ENCODE peak calls at places on chromosomes 6 and 20, in eight cellular contexts. One of them, this sample, is unnamed.

GRCh38 chr6:42505377-42505702 is 53.6 kb upstream of the TRERF1 start:
- DNase-seq in GM20000: no peak
- DNase-seq in activated naive CD8-positive, alpha-beta T cell treated with anti-CD3 and anti-CD28 coated beads, Interleukin-2, amount 50 U/mL, for 24 hours: no peak
- DNase-seq in activated T-helper 9 cell treated with anti-CD3 and anti-CD28 coated beads, Interleukin-2, amount 50 U/mL, for 16 hours: no peak
- DNase-seq in lung microvascular endothelial cell: no peak
- DNase-seq in cardiac fibroblast: peak; percentile 36
- DNase-seq in LHCN-M2: peak; percentile 83
- DNase-seq in NCI-H774: no peak
- DNase-seq in this sample: peak; percentile 84

GRCh38 chr20:17969884-17970409 is 1.1 kb downstream of the MGME1 start:
- DNase-seq in GM20000: peak; percentile 63
- DNase-seq in activated naive CD8-positive, alpha-beta T cell treated with anti-CD3 and anti-CD28 coated beads, Interleukin-2, amount 50 U/mL, for 24 hours: peak; percentile 35
- DNase-seq in activated T-helper 9 cell treated with anti-CD3 and anti-CD28 coated beads, Interleukin-2, amount 50 U/mL, for 16 hours: no peak
- DNase-seq in lung microvascular endothelial cell: peak; percentile 46
- DNase-seq in cardiac fibroblast: peak; percentile 54
- DNase-seq in LHCN-M2: peak; percentile 91
- DNase-seq in NCI-H774: no peak
- DNase-seq in this sample: peak; percentile 48

GRCh38 chr6:82570083-82570482 is 206.5 kb downstream of the TPBG start:
- DNase-seq in GM20000: no peak
- DNase-seq in activated naive CD8-positive, alpha-beta T cell treated with anti-CD3 and anti-CD28 coated beads, Interleukin-2, amount 50 U/mL, for 24 hours: no peak
- DNase-seq in activated T-helper 9 cell treated with anti-CD3 and anti-CD28 coated beads, Interleukin-2, amount 50 U/mL, for 16 hours: no peak
- DNase-seq in lung microvascular endothelial cell: no peak
- DNase-seq in cardiac fibroblast: no peak
- DNase-seq in LHCN-M2: peak; percentile 31
- DNase-seq in NCI-H774: peak; percentile 95
- DNase-seq in this sample: no peak

GRCh38 chr6:72040106-72040505 is 153.8 kb downstream of the RIMS1 start:
- DNase-seq in GM20000: no peak
- DNase-seq in activated naive CD8-positive, alpha-beta T cell treated with anti-CD3 and anti-CD28 coated beads, Interleukin-2, amount 50 U/mL, for 24 hours: no peak
- DNase-seq in activated T-helper 9 cell treated with anti-CD3 and anti-CD28 coated beads, Interleukin-2, amount 50 U/mL, for 16 hours: no peak
- DNase-seq in lung microvascular endothelial cell: no peak
- DNase-seq in cardiac fibroblast: no peak
- DNase-seq in LHCN-M2: peak; percentile 57
- DNase-seq in NCI-H774: no peak
- DNase-seq in this sample: no peak

GRCh38 chr20:362271-363254 is 15.7 kb downstream of the NRSN2 start:
- DNase-seq in GM20000: peak; percentile 44
- DNase-seq in activated naive CD8-positive, alpha-beta T cell treated with anti-CD3 and anti-CD28 coated beads, Interleukin-2, amount 50 U/mL, for 24 hours: peak; percentile 64
- DNase-seq in activated T-helper 9 cell treated with anti-CD3 and anti-CD28 coated beads, Interleukin-2, amount 50 U/mL, for 16 hours: peak; percentile 18
- DNase-seq in lung microvascular endothelial cell: peak; percentile 99
- DNase-seq in cardiac fibroblast: peak; percentile 95
- DNase-seq in LHCN-M2: peak; percentile 81
- DNase-seq in NCI-H774: peak; percentile 67
- DNase-seq in this sample: peak; percentile 62

GRCh38 chr6:28266563-28266961 is 381 bp upstream of the ZSCAN26 start:
- DNase-seq in GM20000: no peak
- DNase-seq in activated naive CD8-positive, alpha-beta T cell treated with anti-CD3 and anti-CD28 coated beads, Interleukin-2, amount 50 U/mL, for 24 hours: no peak
- DNase-seq in activated T-helper 9 cell treated with anti-CD3 and anti-CD28 coated beads, Interleukin-2, amount 50 U/mL, for 16 hours: no peak
- DNase-seq in lung microvascular endothelial cell: no peak
- DNase-seq in cardiac fibroblast: no peak
- DNase-seq in LHCN-M2: no peak
- DNase-seq in NCI-H774: no peak
- DNase-seq in this sample: no peak

GRCh38 chr6:92161953-92162352 is 1257.4 kb downstream of the EPHA7 start:
- DNase-seq in GM20000: no peak
- DNase-seq in activated naive CD8-positive, alpha-beta T cell treated with anti-CD3 and anti-CD28 coated beads, Interleukin-2, amount 50 U/mL, for 24 hours: no peak
- DNase-seq in activated T-helper 9 cell treated with anti-CD3 and anti-CD28 coated beads, Interleukin-2, amount 50 U/mL, for 16 hours: no peak
- DNase-seq in lung microvascular endothelial cell: no peak
- DNase-seq in cardiac fibroblast: no peak
- DNase-seq in LHCN-M2: no peak
- DNase-seq in NCI-H774: no peak
- DNase-seq in this sample: no peak

GRCh38 chr20:16434087-16434664 is 139.1 kb downstream of the KIF16B start:
- DNase-seq in GM20000: peak; percentile 33
- DNase-seq in activated naive CD8-positive, alpha-beta T cell treated with anti-CD3 and anti-CD28 coated beads, Interleukin-2, amount 50 U/mL, for 24 hours: peak; percentile 57
- DNase-seq in activated T-helper 9 cell treated with anti-CD3 and anti-CD28 coated beads, Interleukin-2, amount 50 U/mL, for 16 hours: peak; percentile 4
- DNase-seq in lung microvascular endothelial cell: peak; percentile 50
- DNase-seq in cardiac fibroblast: peak; percentile 31
- DNase-seq in LHCN-M2: no peak
- DNase-seq in NCI-H774: no peak
- DNase-seq in this sample: peak; percentile 7

GRCh38 chr20:25339608-25340007 is 51.0 kb downstream of the ABHD12 start:
- DNase-seq in GM20000: no peak
- DNase-seq in activated naive CD8-positive, alpha-beta T cell treated with anti-CD3 and anti-CD28 coated beads, Interleukin-2, amount 50 U/mL, for 24 hours: no peak
- DNase-seq in activated T-helper 9 cell treated with anti-CD3 and anti-CD28 coated beads, Interleukin-2, amount 50 U/mL, for 16 hours: no peak
- DNase-seq in lung microvascular endothelial cell: no peak
- DNase-seq in cardiac fibroblast: no peak
- DNase-seq in LHCN-M2: no peak
- DNase-seq in NCI-H774: no peak
- DNase-seq in this sample: no peak

GRCh38 chr6:82283771-82284420 is 36.4 kb upstream of the IBTK start:
- DNase-seq in GM20000: no peak
- DNase-seq in activated naive CD8-positive, alpha-beta T cell treated with anti-CD3 and anti-CD28 coated beads, Interleukin-2, amount 50 U/mL, for 24 hours: no peak
- DNase-seq in activated T-helper 9 cell treated with anti-CD3 and anti-CD28 coated beads, Interleukin-2, amount 50 U/mL, for 16 hours: no peak
- DNase-seq in lung microvascular endothelial cell: no peak
- DNase-seq in cardiac fibroblast: peak; percentile 6
- DNase-seq in LHCN-M2: no peak
- DNase-seq in NCI-H774: no peak
- DNase-seq in this sample: no peak

GRCh38 chr20:64049060-64049886 is at the start of gene SOX18:
- DNase-seq in GM20000: peak; percentile 69
- DNase-seq in activated naive CD8-positive, alpha-beta T cell treated with anti-CD3 and anti-CD28 coated beads, Interleukin-2, amount 50 U/mL, for 24 hours: peak; percentile 46
- DNase-seq in activated T-helper 9 cell treated with anti-CD3 and anti-CD28 coated beads, Interleukin-2, amount 50 U/mL, for 16 hours: no peak
- DNase-seq in lung microvascular endothelial cell: peak; percentile 93
- DNase-seq in cardiac fibroblast: peak; percentile 56
- DNase-seq in LHCN-M2: no peak
- DNase-seq in NCI-H774: no peak
- DNase-seq in this sample: no peak

GRCh38 chr6:134256862-134257261 is 61.0 kb downstream of the SGK1 start:
- DNase-seq in GM20000: no peak
- DNase-seq in activated naive CD8-positive, alpha-beta T cell treated with anti-CD3 and anti-CD28 coated beads, Interleukin-2, amount 50 U/mL, for 24 hours: no peak
- DNase-seq in activated T-helper 9 cell treated with anti-CD3 and anti-CD28 coated beads, Interleukin-2, amount 50 U/mL, for 16 hours: no peak
- DNase-seq in lung microvascular endothelial cell: no peak
- DNase-seq in cardiac fibroblast: no peak
- DNase-seq in LHCN-M2: no peak
- DNase-seq in NCI-H774: no peak
- DNase-seq in this sample: no peak

This sample was measured in stromal cell of bone marrow.